ENCODE peak calls at places on chromosomes 13 and 19, in six cellular contexts. L is NCI-H1092; N is central memory CD8-positive, alpha-beta T cell; M is BE2C; Q is adrenal gland; D is naive B cell. J is an unnamed sample.

GRCh38 chr19:48489608-48490216 is 20.5 kb downstream of the CYTH2 start:
- DNase-seq in D (peak), Q (peak), N (peak), M (peak), L (peak), J (peak)

GRCh38 chr19:48271531-48272151 is 1.8 kb downstream of the ZNF114 start:
- DNase-seq in M (peak), N (no peak), Q (peak), L (no peak), D (peak), J (no peak)

GRCh38 chr19:15379996-15380647 is 535 bp upstream of the AKAP8 start:
- DNase-seq in M (peak), D (no peak), Q (peak), N (no peak), L (no peak), J (no peak)

GRCh38 chr19:28633223-28634030 is 579.5 kb downstream of the UQCRFS1 start:
- DNase-seq in D (peak), Q (peak), L (no peak), N (peak), M (peak), J (peak)

GRCh38 chr19:46015080-46015960 is 7.5 kb downstream of the PGLYRP1 start:
- DNase-seq in M (peak), D (peak), L (peak), Q (peak), N (no peak), J (peak)

GRCh38 chr13:41418027-41418426 is 39.3 kb upstream of the RGCC start:
- DNase-seq in L (no peak), D (no peak), N (no peak), Q (no peak), M (no peak), J (no peak)

GRCh38 chr19:38538793-38539528 is 78.8 kb downstream of the MAP4K1 start:
- DNase-seq in L (no peak), Q (no peak), N (no peak), M (no peak), D (no peak), J (peak)

GRCh38 chr19:3683866-3684816 is 16.1 kb downstream of the PIP5K1C start:
- DNase-seq in Q (peak), L (no peak), N (no peak), M (no peak), D (no peak), J (no peak)

J was measured in activated T-helper 2 cell treated with anti-CD3 and anti-CD28 coated beads, Interferon-gamma antibody, Interleukin-2, Interleukin-4, amounts not matched to agents 10 μg/mL and 5 μg/mL and 100 μg/mL, durations not matched to agents 14 hours and 24 hours and 36 hours.